ENCODE peak calls at places on chromosomes 13 and 19, in four cellular contexts. H is stomach, L is pancreas, C is Panc1. Z is an unnamed sample.

GRCh38 chr13:37701972-37702371 is 103.4 kb upstream of the POSTN start:
- DNase-seq in H (no peak), L (no peak), C (no peak), Z (no peak)

GRCh38 chr13:111422352-111422751 is 101.9 kb downstream of the TEX29 start:
- DNase-seq in H (no peak), L (no peak), C (no peak), Z (no peak)

GRCh38 chr13:47216176-47216822 is 319.4 kb upstream of the HTR2A start:
- DNase-seq in H (no peak), L (no peak), C (peak; percentile 8), Z (no peak)

GRCh38 chr13:36430247-36431203 is 1.8 kb upstream of the CCNA1 start:
- DNase-seq in H (peak; percentile 32), L (peak; percentile 35), C (no peak), Z (no peak)

GRCh38 chr13:44270153-44270552 is 103.5 kb upstream of the SERP2 start:
- DNase-seq in H (no peak), L (no peak), C (no peak), Z (no peak)

GRCh38 chr19:54041969-54042606 is 21.6 kb downstream of the VSTM1 start:
- DNase-seq in H (no peak), L (no peak), C (no peak), Z (no peak)

GRCh38 chr19:18847516-18848463 is 16.0 kb downstream of the UPF1 start:
- DNase-seq in H (no peak), L (no peak), C (no peak), Z (no peak)

GRCh38 chr13:28495586-28496564 is 947 bp upstream of the FLT1 start:
- DNase-seq in H (no peak), L (no peak), C (no peak), Z (no peak)

DNA sequence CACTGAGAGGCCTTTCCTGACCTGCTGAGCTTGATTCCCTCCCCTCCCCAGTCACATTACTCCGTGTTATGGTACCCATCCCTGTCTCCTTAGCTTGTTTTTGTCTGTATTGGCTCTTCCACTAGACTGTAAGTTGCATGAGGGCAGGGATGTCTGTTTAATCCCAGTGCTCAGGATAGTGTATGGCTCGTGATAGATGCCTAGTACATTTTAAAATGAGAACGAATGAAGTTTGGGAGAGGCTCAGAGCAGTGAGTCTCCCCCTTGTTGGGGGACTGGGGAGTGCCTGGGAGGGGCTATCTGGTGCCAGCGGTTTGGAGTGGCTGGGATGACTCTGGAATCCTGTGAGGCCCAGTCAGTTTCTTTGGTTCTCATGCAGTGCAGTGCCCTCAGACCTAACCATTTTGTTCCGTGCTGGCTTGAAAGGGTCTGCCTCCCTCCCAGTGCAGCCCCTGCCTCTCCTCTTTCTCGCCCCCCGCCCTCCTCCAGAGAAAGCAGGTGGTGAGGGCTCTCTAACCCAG is 35.5 kb downstream of the ACTN4 start:
- DNase-seq in H (no peak), L (no peak), C (no peak), Z (no peak)
- TF ChIP-seq CTCF in H (no peak), L (no peak), C (no peak), Z (no peak)

GRCh38 chr13:25908390-25908789 is 143.4 kb downstream of the SHISA2 start:
- DNase-seq in H (no peak), L (no peak), C (no peak), Z (no peak)
- H3K4me1 ChIP-seq in H (no peaks in the 10 kb centered on the region), L (no peaks in the 10 kb centered on the region), C (no peaks in the 10 kb centered on the region), Z (peaks cover 17% of the 10 kb centered on the region)

DNA sequence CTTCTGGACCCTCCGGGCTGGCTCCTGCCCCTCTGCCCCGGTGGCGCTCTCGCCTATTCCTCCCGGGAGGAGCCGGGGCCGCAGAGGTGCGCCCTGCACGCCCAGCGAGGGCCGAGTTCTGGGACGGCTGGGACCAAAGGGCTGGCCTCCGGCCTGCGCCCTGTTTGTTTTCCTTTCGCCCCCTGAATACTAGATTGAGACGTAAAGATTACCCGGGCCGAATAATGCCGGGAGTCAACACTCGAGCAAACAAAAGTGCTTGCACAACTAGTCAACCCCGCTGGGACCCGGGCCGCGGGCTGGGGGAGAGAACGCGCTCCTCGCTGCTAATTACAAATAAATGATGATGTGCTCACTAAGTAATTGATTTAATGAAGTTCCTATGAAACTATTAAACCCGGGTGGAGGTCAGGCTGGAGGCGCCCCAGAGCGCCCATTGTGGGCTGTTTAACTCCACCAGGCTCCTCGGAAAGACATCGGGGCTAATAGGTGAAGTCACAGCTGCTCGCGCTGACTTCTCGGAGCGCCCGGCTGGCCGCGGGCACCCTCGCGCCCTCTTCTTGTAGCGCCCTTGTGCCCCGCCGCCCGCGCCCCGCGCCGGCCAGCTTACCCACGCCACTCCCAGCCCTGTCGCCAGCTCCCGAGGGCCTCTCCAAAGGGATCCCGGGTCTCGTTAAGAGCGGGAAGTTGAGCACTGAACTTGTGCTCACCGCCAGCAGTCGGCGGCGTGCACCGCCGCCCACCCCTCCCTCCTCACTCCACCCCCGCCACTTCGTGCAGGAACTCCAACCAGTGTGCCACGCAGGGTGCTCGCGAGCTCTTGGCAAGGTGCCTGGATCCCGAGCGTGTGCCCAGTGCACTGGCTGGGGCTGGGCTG is 14.9 kb downstream of the ZIC5 start:
- DNase-seq in H (no peak), L (no peak), C (no peak), Z (no peak)
- H3K4me3 ChIP-seq in H (peak overlapping the region; percentile 12), L (peak overlapping the region; percentile 22), C (peak overlapping the region; percentile 23), Z (peak overlapping the region; percentile 26)

GRCh38 chr13:41649659-41650058 is 192.3 kb downstream of the RGCC start:
- DNase-seq in H (no peak), L (no peak), C (no peak), Z (peak; percentile 52)
- TF ChIP-seq CTCF in H (no peak), L (no peak), C (peak; percentile 37), Z (peak; percentile 41)

GRCh38 chr19:1585243-1585580 is 7.5 kb downstream of the MBD3 start:
- DNase-seq in H (no peak), L (no peak), C (no peak), Z (no peak)
- H3K4me1 ChIP-seq in H (peaks cover 6% of the 10 kb centered on the region), L (no peaks in the 10 kb centered on the region), C (peaks cover 2% of the 10 kb centered on the region), Z (peaks cover under 1% of the 10 kb centered on the region)

DNA sequence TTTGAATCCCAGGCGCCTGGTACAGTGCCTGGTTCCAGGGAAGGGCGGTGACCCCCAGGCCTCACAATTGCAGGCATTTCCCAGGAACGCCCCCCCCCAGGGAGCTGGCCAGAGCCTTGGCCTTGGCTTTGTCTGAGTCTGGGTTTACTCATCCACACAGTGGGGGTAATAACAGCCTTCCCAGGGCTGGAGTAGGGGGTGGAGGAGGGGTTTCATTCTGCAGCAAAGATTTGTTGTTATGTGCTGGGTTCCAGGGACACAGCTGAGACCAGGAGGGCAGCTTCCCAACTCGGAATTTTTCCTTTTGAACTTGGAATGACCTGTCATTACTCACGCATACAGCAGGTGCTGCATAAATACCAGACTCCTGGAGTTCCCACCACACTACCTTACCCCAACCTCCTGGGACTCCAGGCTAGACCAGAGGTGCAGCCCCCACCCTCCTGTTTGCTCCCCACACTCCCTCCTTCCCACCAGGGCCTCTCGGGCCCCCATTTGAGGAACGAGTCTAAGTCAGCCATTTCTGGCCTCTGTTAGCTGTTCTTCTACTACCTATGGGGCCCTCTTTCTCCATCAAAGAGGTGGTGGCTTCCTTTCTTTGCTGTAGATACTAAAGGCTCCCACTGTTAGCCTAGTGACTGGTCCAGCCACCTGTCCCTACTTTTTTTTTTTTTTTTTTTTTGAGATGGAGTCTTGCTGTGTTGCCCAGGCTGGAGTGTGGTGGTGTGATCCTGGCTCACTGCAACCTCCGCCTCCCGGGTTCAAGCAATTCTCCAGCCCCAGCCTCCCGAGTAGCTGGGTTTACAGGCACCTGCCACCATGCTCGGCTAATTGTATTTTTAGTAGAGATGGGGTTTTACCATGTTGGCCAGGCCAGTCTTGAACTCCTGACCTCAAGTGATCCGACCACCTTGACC is 1.6 kb upstream of the ADAMTS10 start:
- DNase-seq in H (no peak), L (no peak), C (no peak), Z (no peak)
- H3K4me3 ChIP-seq in H (no peak overlapping the region), L (no peak overlapping the region), C (no peak overlapping the region), Z (no peak overlapping the region)

DNA sequence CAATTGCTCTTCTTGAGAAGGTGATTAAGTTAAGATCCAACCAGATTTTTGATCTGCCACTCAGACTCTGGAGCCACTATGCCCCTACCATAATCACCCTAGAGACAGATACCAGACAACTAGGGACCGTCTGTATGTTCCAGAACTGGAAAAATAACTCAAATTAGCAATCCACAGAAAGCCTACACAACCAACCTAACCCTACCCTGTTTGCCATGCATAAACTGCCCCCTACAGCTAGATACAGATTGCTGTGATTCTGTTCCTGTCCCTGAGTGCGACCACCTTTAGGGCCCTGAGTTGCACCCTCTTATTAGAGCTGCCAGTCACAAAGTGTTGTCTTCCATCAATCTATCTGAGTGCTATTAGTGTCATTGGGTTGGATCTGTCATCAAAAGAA is 929.8 kb upstream of the SLITRK1 start:
- DNase-seq in H (no peak), L (no peak), C (no peak), Z (no peak)
- TF ChIP-seq CTCF in H (no peak), L (no peak), C (no peak), Z (no peak)

GRCh38 chr13:79612604-79613003 is 131.6 kb downstream of the NDFIP2 start:
- DNase-seq in H (no peak), L (no peak), C (no peak), Z (no peak)
- H3K4me1 ChIP-seq in H (no peaks in the 10 kb centered on the region), L (no peaks in the 10 kb centered on the region), C (no peaks in the 10 kb centered on the region), Z (no peaks in the 10 kb centered on the region)

Z was measured in Caco-2.